ENCODE peak calls at places on chromosomes 6 and 20, in four cellular contexts. One of them, this sample, is unnamed.

GRCh38 chr6:83057705-83058321 is 7.8 kb downstream of the UBE3D start:
- DNase-seq in mesendoderm: peak; percentile 64
- DNase-seq in IMR-90: peak; percentile 55
- DNase-seq in H1: no peak
- DNase-seq in this sample: peak; percentile 43

GRCh38 chr20:12210591-12210990 is 292.9 kb downstream of the BTBD3 start:
- DNase-seq in H1: no peak
- DNase-seq in mesendoderm: no peak
- DNase-seq in IMR-90: no peak
- DNase-seq in this sample: no peak

GRCh38 chr6:21738180-21739094 is 144.9 kb downstream of the SOX4 start:
- DNase-seq in mesendoderm: no peak
- DNase-seq in H1: no peak
- DNase-seq in IMR-90: peak; percentile 44
- DNase-seq in this sample: no peak

GRCh38 chr6:42339991-42340401 is 111.7 kb downstream of the TRERF1 start:
- DNase-seq in H1: no peak
- DNase-seq in mesendoderm: no peak
- DNase-seq in IMR-90: peak; percentile 24
- DNase-seq in this sample: no peak

GRCh38 chr6:163766936-163767335 is 352.4 kb downstream of the QKI start:
- DNase-seq in IMR-90: no peak
- DNase-seq in H1: no peak
- DNase-seq in mesendoderm: no peak
- DNase-seq in this sample: no peak

GRCh38 chr6:120908767-120909166 is 425.5 kb downstream of the TBC1D32 start:
- DNase-seq in H1: no peak
- DNase-seq in mesendoderm: no peak
- DNase-seq in IMR-90: no peak
- DNase-seq in this sample: no peak

GRCh38 chr6:169665289-169665688 is 36.5 kb downstream of the WDR27 start:
- DNase-seq in mesendoderm: no peak
- DNase-seq in IMR-90: no peak
- DNase-seq in H1: no peak
- DNase-seq in this sample: no peak

GRCh38 chr6:33958863-33959651 is 155.3 kb upstream of the MLN start:
- DNase-seq in IMR-90: no peak
- DNase-seq in H1: no peak
- DNase-seq in mesendoderm: peak; percentile 65
- DNase-seq in this sample: no peak

GRCh38 chr6:150641398-150642139 is 41.9 kb downstream of the PLEKHG1 start:
- DNase-seq in IMR-90: no peak
- DNase-seq in mesendoderm: no peak
- DNase-seq in H1: no peak
- DNase-seq in this sample: no peak

GRCh38 chr6:23654745-23655144 is 471.3 kb upstream of the NRSN1 start:
- DNase-seq in IMR-90: no peak
- DNase-seq in H1: no peak
- DNase-seq in mesendoderm: no peak
- DNase-seq in this sample: no peak

GRCh38 chr6:21201673-21202430 is 391.7 kb upstream of the SOX4 start:
- DNase-seq in mesendoderm: no peak
- DNase-seq in H1: no peak
- DNase-seq in IMR-90: no peak
- DNase-seq in this sample: no peak

GRCh38 chr6:151257984-151258445 is 18.2 kb downstream of the AKAP12 start:
- DNase-seq in mesendoderm: no peak
- DNase-seq in IMR-90: peak; percentile 52
- DNase-seq in H1: no peak
- DNase-seq in this sample: no peak

GRCh38 chr20:25399038-25399430 is 8.4 kb upstream of the ABHD12 start:
- DNase-seq in IMR-90: peak; percentile 83
- DNase-seq in mesendoderm: peak; percentile 86
- DNase-seq in H1: no peak
- DNase-seq in this sample: peak; percentile 43

GRCh38 chr6:96532399-96532798 is 10.8 kb downstream of the UFL1 start:
- DNase-seq in IMR-90: no peak
- DNase-seq in H1: no peak
- DNase-seq in mesendoderm: no peak
- DNase-seq in this sample: no peak

GRCh38 chr6:104771258-104771832 is 88.4 kb downstream of the HACE1 start:
- DNase-seq in mesendoderm: peak; percentile 36
- DNase-seq in H1: no peak
- DNase-seq in IMR-90: peak; percentile 44
- DNase-seq in this sample: no peak

GRCh38 chr6:24492475-24492874 is 2.3 kb upstream of the ALDH5A1 start:
- DNase-seq in mesendoderm: peak; percentile 65
- DNase-seq in H1: no peak
- DNase-seq in IMR-90: peak; percentile 7
- DNase-seq in this sample: peak; percentile 65

GRCh38 chr6:48825501-48826317 is 637.3 kb downstream of the MMUT start:
- DNase-seq in mesendoderm: no peak
- DNase-seq in H1: no peak
- DNase-seq in IMR-90: peak; percentile 49
- DNase-seq in this sample: no peak

GRCh38 chr6:13096084-13096483 is 232.3 kb downstream of the TBC1D7 start:
- DNase-seq in mesendoderm: no peak
- DNase-seq in IMR-90: no peak
- DNase-seq in H1: no peak
- DNase-seq in this sample: no peak

GRCh38 chr6:13089296-13089994 is 238.9 kb downstream of the TBC1D7 start:
- DNase-seq in H1: no peak
- DNase-seq in mesendoderm: no peak
- DNase-seq in IMR-90: no peak
- DNase-seq in this sample: no peak

DNA sequence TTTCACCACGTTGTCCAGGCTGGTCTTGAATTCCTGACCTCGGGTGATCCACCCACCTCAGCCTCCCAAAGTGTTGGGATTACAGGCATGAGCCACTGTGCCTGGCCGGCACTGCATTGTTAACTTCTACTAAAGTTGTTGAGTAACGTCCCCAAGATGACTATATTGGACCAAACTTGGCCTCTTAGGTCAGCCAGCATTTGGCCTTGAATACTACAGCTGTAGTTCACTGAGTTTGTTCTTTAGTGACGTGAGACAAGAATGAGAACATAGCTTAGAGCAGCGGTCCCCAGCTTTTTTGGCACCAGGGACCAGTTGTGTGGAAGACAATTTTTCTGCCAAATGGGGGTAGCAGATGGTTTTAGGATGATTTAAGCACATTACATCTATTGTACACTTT is 237.1 kb downstream of the TBC1D7 start:
- DNase-seq in H1: no peak
- DNase-seq in IMR-90: no peak
- DNase-seq in mesendoderm: no peak
- DNase-seq in this sample: no peak
- H4K5ac ChIP-seq in H1: no peak overlapping the region
- H4K5ac ChIP-seq in IMR-90: no peak overlapping the region
- H4K5ac ChIP-seq in mesendoderm: no peak overlapping the region
- H4K5ac ChIP-seq in this sample: no peak overlapping the region

GRCh38 chr20:22506827-22507226 is 77.5 kb downstream of the FOXA2 start:
- DNase-seq in mesendoderm: no peak
- DNase-seq in H1: no peak
- DNase-seq in IMR-90: no peak
- DNase-seq in this sample: no peak

GRCh38 chr20:22511943-22512910 is 72.1 kb downstream of the FOXA2 start:
- DNase-seq in H1: no peak
- DNase-seq in IMR-90: no peak
- DNase-seq in mesendoderm: no peak
- DNase-seq in this sample: peak; percentile 39

GRCh38 chr20:22507240-22507961 is 77.0 kb downstream of the FOXA2 start:
- DNase-seq in H1: no peak
- DNase-seq in IMR-90: no peak
- DNase-seq in mesendoderm: no peak
- DNase-seq in this sample: peak; percentile 15

GRCh38 chr20:22508426-22508825 is 75.9 kb downstream of the FOXA2 start:
- DNase-seq in mesendoderm: no peak
- DNase-seq in H1: no peak
- DNase-seq in IMR-90: no peak
- DNase-seq in this sample: no peak

DNA sequence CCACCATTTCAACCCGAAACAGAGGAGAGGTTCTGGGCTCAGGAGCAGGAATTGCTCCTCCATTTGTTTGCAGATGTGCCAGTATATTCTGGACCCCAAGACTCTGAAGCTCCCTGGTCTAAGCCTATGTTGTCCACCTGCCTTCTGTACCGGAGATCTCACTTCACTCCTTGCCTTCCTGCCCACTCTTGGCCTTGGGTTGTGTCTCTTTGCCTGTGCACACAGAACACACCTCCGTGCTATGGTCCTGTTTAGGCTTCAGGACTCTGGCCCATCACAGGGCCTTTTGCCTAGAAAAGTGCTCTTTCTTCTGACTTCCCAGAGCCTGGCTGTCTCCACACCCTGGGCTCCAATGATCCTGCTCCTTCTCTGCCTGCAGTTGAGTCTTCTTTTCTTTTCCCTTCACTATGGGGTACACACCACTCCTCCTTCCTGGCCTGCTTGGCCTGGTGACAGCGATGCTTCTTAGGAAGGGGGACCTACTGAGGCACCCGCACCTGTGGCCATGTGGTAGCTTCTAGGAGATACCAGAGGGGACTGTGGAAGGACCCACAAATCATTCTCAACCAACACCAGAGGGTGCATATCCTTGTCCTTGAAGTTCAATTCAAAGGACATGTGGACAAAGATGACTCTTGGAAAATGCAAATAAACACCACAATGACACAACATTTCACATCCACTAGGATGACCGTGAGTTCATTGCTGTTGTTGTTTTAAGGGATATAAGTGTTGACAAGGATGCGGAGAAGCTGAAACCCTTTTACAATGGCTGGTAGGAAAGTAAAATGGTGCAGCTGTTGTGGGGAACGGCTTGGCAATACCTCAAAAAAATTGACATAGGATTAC is 75.1 kb downstream of the FOXA2 start:
- DNase-seq in mesendoderm: no peak
- DNase-seq in IMR-90: no peak
- DNase-seq in H1: no peak
- DNase-seq in this sample: no peak
- H4K5ac ChIP-seq in mesendoderm: no peak overlapping the region
- H4K5ac ChIP-seq in IMR-90: no peak overlapping the region
- H4K5ac ChIP-seq in H1: no peak overlapping the region
- H4K5ac ChIP-seq in this sample: no peak overlapping the region

DNA sequence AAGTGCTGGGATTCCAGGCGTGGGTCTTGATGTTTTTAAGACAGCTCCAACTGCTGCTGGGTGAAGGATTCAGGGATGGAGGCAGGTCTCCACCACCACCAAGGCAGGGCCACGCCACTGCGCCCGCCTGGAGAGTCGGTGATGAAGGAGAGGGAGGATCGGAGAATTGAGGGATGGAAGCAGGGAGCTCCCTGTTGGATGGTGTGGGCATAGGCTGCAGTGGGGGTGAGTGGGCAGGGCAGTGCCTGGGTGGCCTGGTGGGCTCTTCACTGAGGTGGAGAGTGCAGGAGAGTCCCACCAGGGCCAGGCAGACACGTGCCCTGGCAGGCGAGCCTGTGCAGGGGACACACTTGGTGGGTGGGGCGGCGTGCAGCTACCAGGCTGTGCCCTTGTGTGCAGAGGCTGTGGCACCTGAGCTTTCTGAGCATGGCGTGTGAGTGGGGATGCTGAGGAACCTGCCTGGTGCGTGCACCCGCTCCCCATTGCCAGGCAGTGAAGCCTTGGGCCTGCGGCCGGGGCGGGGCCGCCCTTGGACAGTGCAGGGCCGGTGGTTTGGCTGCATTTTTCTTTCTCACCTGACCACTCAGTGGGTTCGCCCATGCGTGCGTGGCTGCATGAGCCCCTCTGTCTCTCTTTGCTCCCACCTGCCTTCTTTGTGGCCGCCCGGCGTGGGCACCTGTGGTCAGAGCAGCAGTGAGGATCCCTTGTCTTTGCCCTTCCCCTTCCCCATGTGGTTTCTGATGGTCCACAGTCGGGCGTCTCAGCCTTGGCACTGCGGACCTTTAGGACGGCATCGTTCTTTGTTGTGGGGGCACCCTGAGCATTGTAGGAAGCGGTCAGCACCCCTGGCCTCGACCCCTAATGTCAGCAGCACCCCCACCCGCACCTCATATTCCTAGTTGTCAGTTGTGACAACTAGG is 11.3 kb downstream of the RBM38 start:
- DNase-seq in H1: no peak
- DNase-seq in IMR-90: no peak
- DNase-seq in mesendoderm: no peak
- DNase-seq in this sample: no peak
- H4K5ac ChIP-seq in H1: no peak overlapping the region
- H4K5ac ChIP-seq in IMR-90: no peak overlapping the region
- H4K5ac ChIP-seq in mesendoderm: no peak overlapping the region
- H4K5ac ChIP-seq in this sample: no peak overlapping the region

DNA sequence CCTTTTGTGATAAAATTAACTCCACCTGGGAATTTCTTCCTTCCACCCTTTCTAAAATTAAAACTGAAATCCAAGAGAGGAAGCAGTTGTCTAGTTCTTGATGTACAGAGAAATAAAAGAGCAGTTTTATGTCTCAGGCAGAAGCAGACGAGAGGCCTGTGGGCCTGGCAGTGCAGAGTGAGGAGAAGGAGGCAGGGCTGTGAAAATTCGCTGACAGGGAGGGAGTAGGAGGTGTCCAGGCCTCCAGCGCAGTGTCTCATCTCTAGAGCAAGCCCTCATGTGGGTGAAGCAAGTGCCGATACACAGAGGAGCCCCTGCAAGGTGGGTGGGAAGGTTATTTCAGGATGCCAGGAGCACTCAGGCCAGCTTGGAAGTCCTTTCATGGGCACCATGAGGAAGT is 267.1 kb downstream of the UST start:
- DNase-seq in H1: no peak
- DNase-seq in mesendoderm: peak; percentile 25
- DNase-seq in IMR-90: no peak
- DNase-seq in this sample: no peak
- H4K5ac ChIP-seq in H1: no peak overlapping the region
- H4K5ac ChIP-seq in mesendoderm: no peak overlapping the region
- H4K5ac ChIP-seq in IMR-90: peak overlapping the region; percentile 32
- H4K5ac ChIP-seq in this sample: no peak overlapping the region

DNA sequence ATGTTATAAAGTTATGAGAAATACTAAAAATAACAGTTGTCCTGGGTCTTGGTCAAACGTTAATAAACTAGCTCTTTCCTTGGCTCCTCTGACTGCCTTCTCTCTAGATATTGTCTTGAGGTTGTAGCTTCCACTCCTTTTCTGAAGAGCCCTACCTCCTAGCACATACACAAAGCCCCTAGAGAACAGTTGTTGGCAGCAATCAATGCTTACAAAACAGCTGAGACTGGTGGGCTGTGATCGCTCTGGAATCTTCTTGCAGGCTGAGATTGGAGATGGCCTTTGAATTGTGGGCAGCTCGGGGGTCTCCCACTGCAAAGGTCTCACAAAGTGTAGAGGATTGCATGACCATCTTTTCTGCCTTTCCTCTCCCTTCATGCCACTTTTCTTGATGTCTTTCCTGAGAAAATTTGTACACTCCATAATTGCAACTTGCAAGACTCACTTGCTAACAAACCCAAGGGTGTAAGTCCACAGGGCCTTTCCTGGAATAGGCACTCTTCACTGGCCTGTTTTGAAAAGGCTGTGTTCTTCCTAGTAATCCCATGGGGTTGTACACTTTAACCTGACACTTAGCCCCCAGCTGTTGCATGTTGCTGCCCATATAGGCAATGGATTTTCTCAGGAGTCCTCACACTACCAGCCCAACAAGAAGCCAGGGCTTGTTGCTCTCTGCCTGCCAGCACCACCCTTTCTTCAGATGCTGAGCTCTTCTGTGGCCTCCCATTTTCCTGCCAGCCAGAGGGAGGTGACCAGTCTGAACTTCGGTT is 99.9 kb downstream of the TCP11 start:
- DNase-seq in mesendoderm: no peak
- DNase-seq in H1: no peak
- DNase-seq in IMR-90: no peak
- DNase-seq in this sample: no peak
- H4K5ac ChIP-seq in mesendoderm: no peak overlapping the region
- H4K5ac ChIP-seq in H1: no peak overlapping the region
- H4K5ac ChIP-seq in IMR-90: no peak overlapping the region
- H4K5ac ChIP-seq in this sample: no peak overlapping the region

This sample was measured in H9.